ENCODE peak calls at places on chromosome 13, in six cellular contexts. J, A, H, W, F and B are unnamed samples.

GRCh38 chr13:49580980-49581680 is 4.2 kb downstream of the RCBTB1 start:
- DNase-seq in J (no peak), A (no peak), H (no peak), W (no peak), F (no peak), B (no peak)

GRCh38 chr13:43316997-43317396 is 293.6 kb downstream of the DNAJC15 start:
- DNase-seq in J (peak; percentile 65), A (peak; percentile 68), H (no peak), W (no peak), F (no peak), B (no peak)

GRCh38 chr13:27383104-27383921 is 41.1 kb upstream of the GTF3A start:
- DNase-seq in J (no peak), A (no peak), H (no peak), W (no peak), F (no peak), B (no peak)

GRCh38 chr13:27120011-27120410 is 51.6 kb downstream of the USP12 start:
- DNase-seq in J (no peak), A (no peak), H (no peak), W (no peak), F (no peak), B (no peak)

GRCh38 chr13:30052127-30052526 is 201.7 kb upstream of the UBL3 start:
- DNase-seq in J (no peak), A (no peak), H (no peak), W (no peak), F (no peak), B (no peak)

GRCh38 chr13:77042566-77043177 is 15.7 kb upstream of the FBXL3 start:
- DNase-seq in J (peak; percentile 16), A (no peak), H (no peak), W (no peak), F (no peak), B (no peak)

GRCh38 chr13:90519157-90519556 is 828.3 kb upstream of the MIR17HG start:
- DNase-seq in J (no peak), A (no peak), H (no peak), W (no peak), F (no peak), B (no peak)

GRCh38 chr13:44818428-44818827 is 170.8 kb downstream of the NUFIP1 start:
- DNase-seq in J (peak; percentile 44), A (peak; percentile 33), H (no peak), W (no peak), F (no peak), B (no peak)

GRCh38 chr13:35475960-35476943 is at the start of gene MAB21L1:
- DNase-seq in J (peak; percentile 73), A (peak; percentile 85), H (peak; percentile 34), W (no peak), F (no peak), B (no peak)

GRCh38 chr13:73757471-73758233 is 376.6 kb downstream of the KLF12 start:
- DNase-seq in J (no peak), A (peak; percentile 30), H (no peak), W (no peak), F (no peak), B (no peak)

GRCh38 chr13:66264976-66265375 is 965.2 kb downstream of the PCDH9 start:
- DNase-seq in J (no peak), A (no peak), H (no peak), W (no peak), F (no peak), B (no peak)

GRCh38 chr13:65093352-65093751 is 2136.8 kb downstream of the PCDH9 start:
- DNase-seq in J (no peak), A (no peak), H (no peak), W (no peak), F (no peak), B (no peak)

GRCh38 chr13:33352520-33352919 is 67.0 kb upstream of the STARD13 start:
- DNase-seq in J (no peak), A (no peak), H (no peak), W (no peak), F (no peak), B (no peak)

GRCh38 chr13:109665781-109666249 is 120.6 kb downstream of the IRS2 start:
- DNase-seq in J (no peak), A (no peak), H (no peak), W (no peak), F (no peak), B (no peak)
- TF ChIP-seq CTCF in J (no peak), A (no peak), H (no peak), W (no peak), F (no peak), B (no peak)

GRCh38 chr13:113275387-113275786 is 21.7 kb upstream of the LAMP1 start:
- DNase-seq in J (peak; percentile 71), A (peak; percentile 77), H (peak; percentile 25), W (peak; percentile 7), F (no peak), B (no peak)
- TF ChIP-seq CTCF in J (peak; percentile 65), A (peak; percentile 62), H (peak; percentile 69), W (peak; percentile 34), F (peak; percentile 53), B (peak; percentile 87)

GRCh38 chr13:96822900-96823299 is 171.4 kb downstream of the OXGR1 start:
- DNase-seq in J (peak; percentile 60), A (peak; percentile 49), H (no peak), W (no peak), F (no peak), B (no peak)
- TF ChIP-seq CTCF in J (peak; percentile 47), A (peak; percentile 33), H (peak; percentile 56), W (no peak), F (peak; percentile 37), B (peak; percentile 42)

DNA sequence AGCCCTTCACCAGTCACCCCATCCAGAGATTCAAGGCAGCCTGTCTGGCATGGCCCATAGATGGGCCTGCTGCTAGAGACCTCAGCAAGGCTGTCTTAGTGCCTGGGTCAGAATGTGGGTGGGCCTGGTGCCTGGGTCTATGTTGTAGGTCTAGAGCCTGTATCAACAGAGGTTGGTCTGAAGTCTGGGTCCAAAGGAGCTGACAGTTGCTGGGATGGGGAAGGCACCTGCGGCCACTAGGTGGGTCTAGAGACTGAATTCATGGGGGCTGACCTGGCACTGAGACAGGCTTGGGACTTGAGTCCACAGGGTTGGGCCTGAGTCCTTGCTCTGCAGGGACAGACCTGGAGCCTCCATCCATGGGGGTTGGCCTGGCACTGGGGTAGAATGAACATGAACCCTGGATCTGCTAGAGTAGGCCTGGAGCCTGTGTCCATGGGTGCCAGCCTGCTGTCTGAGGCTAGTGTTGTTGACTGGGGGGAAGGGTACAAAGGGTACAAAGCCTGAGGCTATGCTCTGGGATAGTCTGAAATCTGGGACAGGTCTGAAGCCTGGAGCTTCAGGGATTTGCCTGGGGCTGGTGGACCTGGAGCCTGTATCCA is 516.8 kb downstream of the OLFM4 start:
- DNase-seq in J (no peak), A (no peak), H (no peak), W (no peak), F (no peak), B (peak; percentile 78)
- TF ChIP-seq CTCF in J (no peak), A (no peak), H (no peak), W (no peak), F (no peak), B (no peak)

GRCh38 chr13:46176756-46177155 is 5.2 kb downstream of the LCP1 start:
- DNase-seq in J (no peak), A (no peak), H (no peak), W (no peak), F (no peak), B (no peak)

GRCh38 chr13:46179576-46180368 is 2.2 kb downstream of the LCP1 start:
- DNase-seq in J (no peak), A (no peak), H (no peak), W (peak; percentile 74), F (peak; percentile 75), B (no peak)

GRCh38 chr13:46178143-46178542 is 3.8 kb downstream of the LCP1 start:
- DNase-seq in J (no peak), A (no peak), H (no peak), W (no peak), F (no peak), B (no peak)

GRCh38 chr13:46180393-46180792 is 1.6 kb downstream of the LCP1 start:
- DNase-seq in J (no peak), A (no peak), H (no peak), W (no peak), F (no peak), B (no peak)

GRCh38 chr13:46178821-46179220 is 3.2 kb downstream of the LCP1 start:
- DNase-seq in J (no peak), A (no peak), H (no peak), W (no peak), F (no peak), B (no peak)
- TF ChIP-seq CTCF in J (no peak), A (no peak), H (no peak), W (no peak), F (no peak), B (no peak)

GRCh38 chr13:46795321-46795720 is 1.6 kb downstream of the ESD start:
- DNase-seq in J (no peak), A (peak; percentile 32), H (no peak), W (no peak), F (no peak), B (no peak)
- TF ChIP-seq CTCF in J (no peak), A (no peak), H (no peak), W (no peak), F (no peak), B (no peak)